ENCODE peak calls at places on chromosome 20, in seven cellular contexts. G, Z, Y, H, V, A and M are unnamed samples.

GRCh38 chr20:9301129-9302072 is 213.0 kb upstream of the LAMP5 start:
- DNase-seq in H (peak; percentile 40), A (peak; percentile 69), G (no peak), V (peak; percentile 80), Y (no peak), Z (no peak), M (peak; percentile 23)

GRCh38 chr20:55471052-55472006 is 534.0 kb downstream of the CBLN4 start:
- DNase-seq in G (no peak), Y (no peak), H (no peak), A (no peak), V (no peak), Z (no peak), M (no peak)

GRCh38 chr20:47432251-47433210 is 69.2 kb upstream of the NCOA3 start:
- DNase-seq in G (peak; percentile 29), Z (no peak), Y (no peak), H (no peak), V (no peak), A (peak; percentile 40), M (no peak)

GRCh38 chr20:45347936-45348809 is at the start of gene SDC4:
- DNase-seq in Z (no peak), H (peak; percentile 69), V (peak; percentile 66), Y (peak; percentile 53), A (peak; percentile 56), G (peak; percentile 60), M (peak; percentile 82)

GRCh38 chr20:53214392-53214791 is 242.2 kb downstream of the TSHZ2 start:
- DNase-seq in Y (no peak), H (no peak), V (no peak), Z (no peak), A (no peak), G (no peak), M (no peak)

GRCh38 chr20:47093567-47093966 is 198.9 kb downstream of the EYA2 start:
- DNase-seq in G (no peak), H (no peak), V (no peak), A (no peak), Y (no peak), Z (no peak), M (no peak)

GRCh38 chr20:44695295-44696230 is 19.6 kb upstream of the CCN5 start:
- DNase-seq in Z (no peak), H (no peak), V (peak; percentile 69), G (no peak), A (peak; percentile 57), Y (no peak), M (no peak)

GRCh38 chr20:13447385-13448180 is 191.1 kb downstream of the TASP1 start:
- DNase-seq in Z (no peak), A (no peak), Y (no peak), H (no peak), G (no peak), V (no peak), M (no peak)

GRCh38 chr20:904146-904545 is 12.0 kb downstream of the ANGPT4 start:
- DNase-seq in Z (peak; percentile 21), H (no peak), G (no peak), A (no peak), Y (no peak), V (no peak), M (peak; percentile 34)